ENCODE peak calls at places on chromosomes 13 and 19, in six cellular contexts. I, G, J, F, S and A are unnamed samples. For H3K4me1, the result is how much of the 10 kb centered on the place peaks cover.

GRCh38 chr19:8269724-8270123 is 38.4 kb downstream of the CD320 start:
- DNase-seq in J (no peak), G (no peak), S (no peak), F (no peak), I (no peak), A (no peak)

GRCh38 chr13:95292622-95293021 is 8.6 kb downstream of the ABCC4 start:
- DNase-seq in S (no peak), G (no peak), I (no peak), J (no peak), F (no peak), A (no peak)

GRCh38 chr13:90201198-90201597 is 1146.3 kb upstream of the MIR17HG start:
- DNase-seq in J (no peak), I (no peak), F (no peak), G (no peak), S (peak), A (no peak)

GRCh38 chr19:8352134-8352827 is 9.2 kb upstream of the KANK3 start:
- DNase-seq in J (peak), F (no peak), I (no peak), S (peak), G (no peak), A (no peak)

GRCh38 chr13:49023441-49023840 is 47.7 kb downstream of the FNDC3A start:
- DNase-seq in G (no peak), I (no peak), S (peak), J (no peak), F (no peak), A (no peak)

GRCh38 chr13:30806784-30807183 is 71.4 kb downstream of the ALOX5AP start:
- DNase-seq in G (no peak), S (peak), F (no peak), I (no peak), J (no peak), A (no peak)

GRCh38 chr13:100100115-100100879 is 11.4 kb downstream of the PCCA start:
- DNase-seq in J (no peak), G (no peak), I (no peak), S (peak), F (no peak), A (no peak)

GRCh38 chr13:40662866-40663265 is 3.6 kb downstream of the FOXO1 start:
- DNase-seq in I (no peak), J (no peak), G (no peak), S (no peak), F (no peak), A (peak)

GRCh38 chr13:29799041-29799440 is 51.4 kb downstream of the UBL3 start:
- DNase-seq in S (no peak), G (no peak), J (no peak), I (no peak), F (no peak), A (no peak)

GRCh38 chr13:95002968-95003813 is 290.8 kb upstream of the SOX21 start:
- DNase-seq in S (no peak), I (no peak), F (no peak), G (no peak), J (peak), A (peak)

GRCh38 chr13:41271456-41272285 is 8.3 kb upstream of the MTRF1 start:
- DNase-seq in I (peak), F (no peak), G (no peak), S (no peak), J (no peak), A (no peak)

GRCh38 chr13:45540864-45541263 is 74.7 kb downstream of the ERICH6B start:
- DNase-seq in G (no peak), J (no peak), I (no peak), S (no peak), F (no peak), A (no peak)

GRCh38 chr19:16142032-16142580 is 1.4 kb upstream of the HSH2D start:
- DNase-seq in G (no peak), J (no peak), S (no peak), F (no peak), I (no peak), A (no peak)

GRCh38 chr19:16144216-16144581 is 714 bp downstream of the HSH2D start:
- DNase-seq in J (no peak), I (no peak), F (no peak), S (no peak), G (no peak), A (no peak)

GRCh38 chr19:16143399-16144215 is at the start of gene HSH2D:
- DNase-seq in F (peak), G (peak), S (no peak), I (peak), J (peak), A (no peak)

GRCh38 chr19:16148443-16149045 is 5.1 kb downstream of the HSH2D start:
- DNase-seq in S (no peak), I (no peak), J (no peak), G (no peak), F (no peak), A (no peak)

GRCh38 chr19:16146112-16146511 is 2.6 kb downstream of the HSH2D start:
- DNase-seq in G (no peak), J (no peak), S (no peak), I (no peak), F (no peak), A (no peak)
- H3K4me1 ChIP-seq in G (under half), J (under half), S (under half), I (under half), F (under half), A (under half)

GRCh38 chr19:43467276-43467675 is 1.9 kb upstream of the LYPD3 start:
- DNase-seq in S (no peak), F (no peak), G (no peak), I (no peak), J (no peak), A (no peak)

GRCh38 chr19:43468354-43469159 is 3.1 kb upstream of the LYPD3 start:
- DNase-seq in G (no peak), I (peak), S (no peak), J (no peak), F (no peak), A (no peak)

GRCh38 chr19:43467730-43468129 is 2.3 kb upstream of the LYPD3 start:
- DNase-seq in J (no peak), F (no peak), G (no peak), I (no peak), S (peak), A (no peak)

GRCh38 chr19:43470288-43470687 is 4.9 kb upstream of the LYPD3 start:
- DNase-seq in S (peak), J (no peak), G (no peak), I (peak), F (no peak), A (no peak)

DNA sequence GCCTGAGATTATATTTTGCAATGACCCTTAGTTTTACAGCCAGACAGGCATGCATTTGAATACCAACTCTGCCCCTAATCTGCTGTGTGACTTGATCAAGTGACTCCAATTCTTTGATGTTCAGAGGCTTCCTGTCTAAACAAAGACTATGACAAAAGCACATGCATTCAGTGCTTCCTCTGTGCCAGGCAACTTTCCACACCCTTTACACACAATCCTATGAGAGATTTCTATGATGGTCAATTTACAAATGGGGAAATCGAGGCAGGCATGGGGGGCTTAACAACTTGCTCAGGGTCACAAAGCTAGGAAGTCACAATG is 3.7 kb upstream of the LYPD3 start:
- DNase-seq in S (no peak), G (no peak), F (no peak), I (peak), J (no peak), A (no peak)
- H3K27ac ChIP-seq in S (no peak), G (no peak), F (no peak), I (no peak), J (no peak), A (no peak)

GRCh38 chr13:46663644-46664043 is 110.7 kb downstream of the LRCH1 start:
- DNase-seq in F (no peak), G (no peak), S (no peak), J (no peak), I (no peak), A (no peak)
- H3K4me1 ChIP-seq in F (under half), G (half or more), S (half or more), J (under half), I (under half), A (under half)

GRCh38 chr19:16363133-16363851 is 38.7 kb downstream of the KLF2 start:
- DNase-seq in F (peak), S (no peak), I (no peak), G (no peak), J (peak), A (no peak)
- H3K27ac ChIP-seq in F (peak), S (peak), I (peak), G (no peak), J (peak), A (no peak)

GRCh38 chr13:114263590-114263989 is 17.8 kb upstream of the UPF3A start:
- DNase-seq in I (peak), S (no peak), F (no peak), G (no peak), J (no peak), A (no peak)
- H3K4me1 ChIP-seq in I (under half), S (under half), F (under half), G (under half), J (under half), A (under half)

GRCh38 chr19:16457195-16457953 is 14.4 kb downstream of the EPS15L1 start:
- DNase-seq in G (peak), S (peak), J (no peak), I (no peak), F (no peak), A (peak)
- H3K27ac ChIP-seq in G (peak), S (peak), J (no peak), I (no peak), F (peak), A (peak)

GRCh38 chr19:5154799-5155426 is 185.7 kb downstream of the PTPRS start:
- DNase-seq in S (no peak), I (no peak), J (peak), F (peak), G (no peak), A (no peak)
- H3K4me1 ChIP-seq in S (under half), I (under half), J (under half), F (under half), G (under half), A (under half)

GRCh38 chr13:50127017-50127725 is 111.9 kb downstream of the KCNRG start:
- DNase-seq in I (peak), J (peak), S (peak), F (peak), G (peak), A (no peak)

GRCh38 chr13:50128406-50129048 is 113.3 kb downstream of the KCNRG start:
- DNase-seq in S (peak), I (no peak), G (no peak), F (no peak), J (no peak), A (no peak)

GRCh38 chr13:50129065-50129922 is 114.0 kb downstream of the KCNRG start:
- DNase-seq in I (no peak), S (peak), G (peak), J (peak), F (no peak), A (no peak)

GRCh38 chr13:50126378-50127016 is 111.3 kb downstream of the KCNRG start:
- DNase-seq in J (peak), F (no peak), I (no peak), S (peak), G (no peak), A (peak)

DNA sequence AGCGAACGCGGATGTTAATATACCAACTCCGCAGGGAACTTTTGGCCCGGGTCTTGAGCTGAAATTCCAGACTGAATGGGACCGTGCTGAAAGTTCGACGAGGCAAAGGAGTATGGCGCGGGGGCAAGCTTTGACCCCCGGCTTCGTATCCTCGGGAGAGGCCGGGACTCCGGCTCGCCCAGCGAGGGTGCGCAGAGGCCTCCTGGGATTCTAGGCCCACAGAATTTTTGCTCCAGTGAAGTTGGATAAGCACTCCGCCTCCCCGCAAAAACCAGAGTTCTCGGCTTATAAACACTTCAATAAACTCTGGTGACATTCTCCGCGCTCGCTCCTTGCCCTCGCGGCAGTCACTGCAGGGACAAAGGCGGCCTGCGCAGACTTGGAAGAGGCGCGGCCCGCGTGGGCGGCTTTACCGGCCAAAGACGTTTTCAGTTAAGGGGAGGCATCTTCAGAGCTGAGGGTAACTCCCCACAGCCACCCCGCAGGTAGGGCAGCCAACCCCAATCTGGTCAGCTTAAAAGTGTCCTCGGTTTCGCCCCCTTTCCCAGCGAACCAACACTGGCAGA is 112.6 kb downstream of the KCNRG start:
- DNase-seq in F (no peak), I (no peak), S (no peak), J (peak), G (no peak), A (no peak)
- H3K27ac ChIP-seq in F (peak), I (no peak), S (no peak), J (no peak), G (peak), A (no peak)

GRCh38 chr13:98514268-98514667 is 62.6 kb downstream of the STK24 start:
- DNase-seq in I (no peak), J (no peak), S (no peak), G (no peak), F (no peak), A (no peak)
- H3K4me1 ChIP-seq in I (half or more), J (under half), S (under half), G (half or more), F (under half), A (under half)

DNA sequence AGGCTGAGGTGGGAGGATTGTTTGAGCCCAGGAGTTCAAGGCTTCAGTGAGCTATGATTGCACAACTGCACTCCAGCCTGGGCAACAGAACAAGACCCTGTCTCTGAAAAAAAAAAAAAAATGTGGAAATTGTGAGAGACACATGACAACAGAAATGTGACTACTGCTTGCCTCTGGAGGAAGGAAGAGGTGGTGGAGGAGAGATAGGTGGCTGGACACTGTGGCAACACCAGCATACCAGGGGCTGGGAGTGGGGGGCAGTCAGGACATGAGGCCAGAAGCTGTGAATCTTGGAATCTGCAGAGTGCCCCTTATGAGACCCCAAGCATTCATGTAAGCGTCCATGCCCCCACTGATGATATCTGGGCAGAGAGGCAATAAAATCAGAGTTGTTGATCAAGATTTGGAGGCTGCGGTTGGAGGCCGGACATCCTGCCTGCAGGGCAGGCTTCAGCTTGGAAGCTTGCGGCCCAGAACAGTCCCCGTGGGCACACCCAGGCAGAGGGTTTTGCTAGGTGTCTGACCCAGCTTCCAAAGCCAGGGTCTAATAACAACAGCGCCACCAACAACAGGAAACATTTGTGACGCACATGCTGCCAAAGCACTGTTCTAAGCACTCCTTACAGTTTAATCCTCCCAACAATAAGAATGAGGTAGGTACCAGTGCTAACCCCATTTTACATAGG is 16.9 kb downstream of the FAM187B start:
- DNase-seq in G (peak), J (no peak), S (no peak), I (peak), F (peak), A (no peak)
- H3K27ac ChIP-seq in G (peak), J (no peak), S (no peak), I (peak), F (peak), A (no peak)